ENCODE peak calls at places on chromosomes 11 and 22, in nine cellular contexts. One of them, this sample, is unnamed. For H3K9me3, the result is how much of the 10 kb centered on the place peaks cover.

GRCh38 chr22:46073683-46074504 is 76.4 kb upstream of the PPARA start:
- DNase-seq in cardiac muscle cell: peak
- DNase-seq in PC-3: no peak
- DNase-seq in pancreas: no peak
- DNase-seq in SJSA1: no peak
- DNase-seq in stomach: peak
- DNase-seq in Panc1: no peak
- DNase-seq in gastrocnemius medialis: peak
- DNase-seq in PC-9: peak
- DNase-seq in this sample: no peak

GRCh38 chr22:29700949-29701927 is 18.6 kb upstream of the CABP7 start:
- DNase-seq in PC-3: peak
- DNase-seq in stomach: no peak
- DNase-seq in SJSA1: no peak
- DNase-seq in Panc1: no peak
- DNase-seq in cardiac muscle cell: peak
- DNase-seq in PC-9: peak
- DNase-seq in pancreas: no peak
- DNase-seq in gastrocnemius medialis: no peak
- DNase-seq in this sample: no peak

GRCh38 chr22:31253949-31254348 is 38.3 kb downstream of the PIK3IP1 start:
- DNase-seq in PC-9: peak
- DNase-seq in Panc1: no peak
- DNase-seq in pancreas: peak
- DNase-seq in SJSA1: no peak
- DNase-seq in gastrocnemius medialis: peak
- DNase-seq in cardiac muscle cell: no peak
- DNase-seq in stomach: peak
- DNase-seq in PC-3: no peak
- DNase-seq in this sample: no peak

GRCh38 chr11:60169264-60169915 is 13.5 kb downstream of the MS4A6A start:
- DNase-seq in pancreas: peak
- DNase-seq in SJSA1: no peak
- DNase-seq in Panc1: peak
- DNase-seq in gastrocnemius medialis: no peak
- DNase-seq in stomach: peak
- DNase-seq in PC-9: peak
- DNase-seq in cardiac muscle cell: no peak
- DNase-seq in PC-3: peak
- DNase-seq in this sample: peak

GRCh38 chr11:67233584-67234190 is 32.6 kb upstream of the GRK2 start:
- DNase-seq in stomach: no peak
- DNase-seq in cardiac muscle cell: no peak
- DNase-seq in PC-3: no peak
- DNase-seq in gastrocnemius medialis: no peak
- DNase-seq in SJSA1: no peak
- DNase-seq in PC-9: no peak
- DNase-seq in pancreas: no peak
- DNase-seq in Panc1: no peak
- DNase-seq in this sample: no peak

GRCh38 chr11:94450061-94450460 is 43.6 kb downstream of the MRE11 start:
- DNase-seq in PC-9: no peak
- DNase-seq in PC-3: peak
- DNase-seq in SJSA1: no peak
- DNase-seq in Panc1: peak
- DNase-seq in cardiac muscle cell: no peak
- DNase-seq in pancreas: no peak
- DNase-seq in gastrocnemius medialis: no peak
- DNase-seq in stomach: no peak
- DNase-seq in this sample: no peak

GRCh38 chr22:43396321-43396933 is 15.4 kb upstream of the MPPED1 start:
- DNase-seq in stomach: no peak
- DNase-seq in PC-9: no peak
- DNase-seq in pancreas: no peak
- DNase-seq in SJSA1: no peak
- DNase-seq in cardiac muscle cell: no peak
- DNase-seq in PC-3: no peak
- DNase-seq in Panc1: no peak
- DNase-seq in gastrocnemius medialis: no peak
- DNase-seq in this sample: no peak

GRCh38 chr11:63832336-63832735 is 6.6 kb upstream of the MARK2 start:
- DNase-seq in PC-3: no peak
- DNase-seq in SJSA1: no peak
- DNase-seq in PC-9: no peak
- DNase-seq in cardiac muscle cell: no peak
- DNase-seq in Panc1: no peak
- DNase-seq in pancreas: no peak
- DNase-seq in gastrocnemius medialis: no peak
- DNase-seq in stomach: no peak
- DNase-seq in this sample: no peak

GRCh38 chr11:102267602-102268001 is 49.7 kb upstream of the BIRC3 start:
- DNase-seq in PC-3: peak
- DNase-seq in gastrocnemius medialis: no peak
- DNase-seq in cardiac muscle cell: no peak
- DNase-seq in PC-9: peak
- DNase-seq in Panc1: no peak
- DNase-seq in pancreas: no peak
- DNase-seq in stomach: no peak
- DNase-seq in SJSA1: no peak
- DNase-seq in this sample: no peak

GRCh38 chr11:117045956-117046355 is 52.3 kb downstream of the SIK3 start:
- DNase-seq in Panc1: no peak
- DNase-seq in cardiac muscle cell: no peak
- DNase-seq in pancreas: no peak
- DNase-seq in stomach: no peak
- DNase-seq in SJSA1: no peak
- DNase-seq in PC-9: no peak
- DNase-seq in PC-3: peak
- DNase-seq in gastrocnemius medialis: no peak
- DNase-seq in this sample: peak

DNA sequence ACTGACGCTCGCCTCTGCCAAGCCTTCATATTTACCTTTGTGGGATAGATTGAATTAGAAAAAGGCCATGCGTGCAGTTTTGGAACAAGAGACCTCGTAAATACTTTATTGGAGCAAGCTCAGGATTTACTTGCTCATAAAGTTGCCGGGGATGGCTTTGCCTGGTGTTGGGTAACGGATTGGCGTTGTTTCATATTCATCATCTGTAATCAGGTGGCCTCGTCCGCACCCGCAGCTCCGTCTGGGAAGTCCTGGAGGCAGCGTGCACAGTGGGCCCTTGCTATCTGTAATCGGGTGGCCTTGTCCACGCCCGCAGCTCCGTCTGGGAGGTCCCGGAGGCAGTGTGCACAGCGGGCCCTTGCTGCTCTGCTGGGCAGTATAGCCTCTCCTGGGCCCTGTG is 1209.3 kb downstream of the BRD1 start:
- DNase-seq in PC-9: no peak
- DNase-seq in SJSA1: no peak
- DNase-seq in Panc1: no peak
- DNase-seq in pancreas: no peak
- DNase-seq in stomach: no peak
- DNase-seq in PC-3: no peak
- DNase-seq in gastrocnemius medialis: no peak
- DNase-seq in cardiac muscle cell: no peak
- DNase-seq in this sample: no peak
- H3K9me3 ChIP-seq in PC-9: under half
- H3K9me3 ChIP-seq in SJSA1: under half
- H3K9me3 ChIP-seq in Panc1: under half
- H3K9me3 ChIP-seq in pancreas: under half
- H3K9me3 ChIP-seq in stomach: under half
- H3K9me3 ChIP-seq in PC-3: under half
- H3K9me3 ChIP-seq in gastrocnemius medialis: under half
- H3K9me3 ChIP-seq in cardiac muscle cell: under half
- H3K9me3 ChIP-seq in this sample: under half

GRCh38 chr11:69773626-69774353 is 1.4 kb downstream of the FGF4 start:
- DNase-seq in pancreas: no peak
- DNase-seq in PC-3: no peak
- DNase-seq in gastrocnemius medialis: no peak
- DNase-seq in cardiac muscle cell: no peak
- DNase-seq in PC-9: no peak
- DNase-seq in Panc1: no peak
- DNase-seq in SJSA1: peak
- DNase-seq in stomach: no peak
- DNase-seq in this sample: no peak
- H3K9me3 ChIP-seq in pancreas: under half
- H3K9me3 ChIP-seq in PC-3: under half
- H3K9me3 ChIP-seq in gastrocnemius medialis: under half
- H3K9me3 ChIP-seq in cardiac muscle cell: under half
- H3K9me3 ChIP-seq in PC-9: under half
- H3K9me3 ChIP-seq in Panc1: under half
- H3K9me3 ChIP-seq in SJSA1: under half
- H3K9me3 ChIP-seq in stomach: under half
- H3K9me3 ChIP-seq in this sample: under half

DNA sequence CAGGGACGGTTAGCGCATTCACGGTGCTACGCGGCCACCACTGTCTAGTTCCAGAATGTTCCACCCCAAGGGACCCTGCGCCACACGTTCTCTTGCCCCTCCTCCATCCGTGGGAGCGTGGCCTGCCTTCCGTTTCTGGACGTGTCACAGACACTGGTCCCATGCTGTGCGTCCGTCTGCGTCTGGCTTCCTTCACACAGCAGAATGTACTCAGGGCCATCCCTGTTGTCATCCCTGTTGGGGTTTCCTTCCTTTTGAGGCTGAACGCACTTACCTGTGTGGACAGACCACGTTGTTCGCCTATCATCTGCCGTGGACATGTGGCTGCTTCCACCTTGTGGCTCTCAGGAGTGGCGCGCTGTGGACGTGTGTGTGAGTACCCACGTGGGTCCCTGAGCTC is 24.9 kb downstream of the BRSK2 start:
- DNase-seq in PC-9: no peak
- DNase-seq in stomach: no peak
- DNase-seq in pancreas: no peak
- DNase-seq in cardiac muscle cell: no peak
- DNase-seq in Panc1: no peak
- DNase-seq in SJSA1: no peak
- DNase-seq in gastrocnemius medialis: no peak
- DNase-seq in PC-3: no peak
- DNase-seq in this sample: no peak
- H3K9me3 ChIP-seq in PC-9: under half
- H3K9me3 ChIP-seq in stomach: under half
- H3K9me3 ChIP-seq in pancreas: under half
- H3K9me3 ChIP-seq in cardiac muscle cell: under half
- H3K9me3 ChIP-seq in Panc1: under half
- H3K9me3 ChIP-seq in SJSA1: under half
- H3K9me3 ChIP-seq in gastrocnemius medialis: under half
- H3K9me3 ChIP-seq in PC-3: under half
- H3K9me3 ChIP-seq in this sample: under half

GRCh38 chr22:47225080-47225930 is 462.9 kb downstream of the TBC1D22A start:
- DNase-seq in stomach: no peak
- DNase-seq in PC-3: no peak
- DNase-seq in PC-9: no peak
- DNase-seq in SJSA1: no peak
- DNase-seq in cardiac muscle cell: no peak
- DNase-seq in Panc1: no peak
- DNase-seq in pancreas: no peak
- DNase-seq in gastrocnemius medialis: no peak
- DNase-seq in this sample: no peak
- H3K9me3 ChIP-seq in stomach: under half
- H3K9me3 ChIP-seq in PC-3: under half
- H3K9me3 ChIP-seq in PC-9: under half
- H3K9me3 ChIP-seq in SJSA1: under half
- H3K9me3 ChIP-seq in cardiac muscle cell: under half
- H3K9me3 ChIP-seq in Panc1: under half
- H3K9me3 ChIP-seq in pancreas: under half
- H3K9me3 ChIP-seq in gastrocnemius medialis: under half
- H3K9me3 ChIP-seq in this sample: under half

DNA sequence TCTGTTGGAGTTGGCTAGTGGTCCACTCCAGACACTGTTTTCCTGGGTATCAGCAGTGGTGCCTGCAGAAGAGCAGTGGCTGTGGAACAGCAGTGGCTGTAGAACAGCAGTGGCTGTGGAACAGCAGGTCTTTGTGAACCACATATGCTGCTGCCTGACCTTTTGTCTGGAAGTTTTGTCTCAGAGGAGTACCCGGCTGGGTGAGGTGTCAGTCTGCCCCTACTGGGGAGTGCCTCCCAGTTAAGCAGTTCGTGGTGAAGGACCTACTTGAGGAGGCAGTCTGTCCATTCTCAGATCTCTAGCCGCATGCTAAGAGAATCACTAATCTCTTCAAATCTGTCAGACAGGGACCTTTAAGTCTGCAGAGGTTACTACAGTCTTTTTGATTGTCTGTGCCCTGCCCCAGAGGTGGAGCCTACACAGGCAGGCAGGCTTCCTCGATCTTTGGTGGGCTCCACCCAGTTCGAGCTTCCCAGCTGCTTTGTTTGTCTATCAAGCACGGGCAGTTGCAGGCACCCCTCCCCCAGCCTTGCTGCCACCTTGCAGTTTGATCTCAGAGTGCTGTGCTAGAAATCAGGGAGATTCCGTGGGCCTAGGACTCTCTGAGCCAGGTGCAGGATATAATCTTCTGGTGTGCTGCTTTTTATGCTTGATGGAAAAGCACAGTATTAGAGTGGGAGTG is 89.1 kb upstream of the TRIM48 start:
- DNase-seq in SJSA1: peak
- DNase-seq in cardiac muscle cell: no peak
- DNase-seq in pancreas: no peak
- DNase-seq in PC-3: no peak
- DNase-seq in gastrocnemius medialis: no peak
- DNase-seq in stomach: no peak
- DNase-seq in Panc1: no peak
- DNase-seq in PC-9: no peak
- DNase-seq in this sample: no peak
- H3K9me3 ChIP-seq in SJSA1: under half
- H3K9me3 ChIP-seq in cardiac muscle cell: under half
- H3K9me3 ChIP-seq in pancreas: under half
- H3K9me3 ChIP-seq in PC-3: under half
- H3K9me3 ChIP-seq in gastrocnemius medialis: under half
- H3K9me3 ChIP-seq in stomach: half or more
- H3K9me3 ChIP-seq in Panc1: under half
- H3K9me3 ChIP-seq in PC-9: under half
- H3K9me3 ChIP-seq in this sample: under half

This sample was measured in MG63.